ENCODE peak calls at places on chromosomes 4 and X, in six cellular contexts. V is IMR-90, D is H1, M is H9, C is neuronal stem cell, F is mesenchymal stem cell. O is an unnamed sample.

GRCh38 chr4:77880784-77881183 is 18.2 kb downstream of the MRPL1 start:
- DNase-seq in C (no peak), F (no peak), D (no peak), M (no peak), V (no peak), O (peak)

GRCh38 chrX:112067601-112068000 is 15.0 kb downstream of the TRPC5 start:
- DNase-seq in F (no peak), M (no peak), V (no peak), D (no peak), C (no peak), O (no peak)

GRCh38 chr4:110198472-110199419 is at the start of gene ELOVL6:
- DNase-seq in D (peak), M (peak), F (peak), C (peak), V (peak), O (peak)

GRCh38 chr4:119785963-119786362 is 157.4 kb upstream of the PDE5A start:
- DNase-seq in M (no peak), V (peak), D (no peak), C (no peak), F (peak), O (peak)

GRCh38 chrX:103687696-103688191 is 1.2 kb upstream of the MORF4L2 start:
- DNase-seq in M (peak), V (peak), D (peak), C (peak), F (peak), O (peak)

GRCh38 chrX:16589211-16589610 is 60.7 kb upstream of the S100G start:
- DNase-seq in M (no peak), D (no peak), C (no peak), F (no peak), V (peak), O (no peak)

GRCh38 chr4:93444860-93445259 is 383.7 kb upstream of the ATOH1 start:
- DNase-seq in D (no peak), M (no peak), C (no peak), F (peak), V (peak), O (no peak)

GRCh38 chrX:19904778-19905367 is 17.5 kb upstream of the SH3KBP1 start:
- DNase-seq in M (no peak), D (no peak), C (no peak), F (peak), V (peak), O (peak)

GRCh38 chr4:147842573-147842972 is 110.7 kb downstream of the ARHGAP10 start:
- DNase-seq in C (no peak), M (no peak), F (no peak), V (peak), D (no peak), O (no peak)

GRCh38 chrX:27715610-27716009 is 92.2 kb upstream of the MAGEB10 start:
- DNase-seq in C (no peak), F (no peak), V (no peak), D (no peak), M (no peak), O (no peak)

GRCh38 chr4:124913237-124913636 is 200.7 kb upstream of the ANKRD50 start:
- DNase-seq in C (no peak), D (no peak), F (no peak), V (no peak), M (peak), O (no peak)
- H3K14ac ChIP-seq in C (no peak), D (no peak), F (no peak), V (no peak), M (no peak), O (no peak)

GRCh38 chrX:107748490-107748889 is 27.1 kb downstream of the TSC22D3 start:
- DNase-seq in C (no peak), M (no peak), D (no peak), F (no peak), V (no peak), O (no peak)

GRCh38 chrX:107752714-107753113 is 22.9 kb downstream of the TSC22D3 start:
- DNase-seq in M (no peak), C (no peak), D (no peak), F (no peak), V (no peak), O (no peak)

GRCh38 chrX:107752037-107752436 is 23.6 kb downstream of the TSC22D3 start:
- DNase-seq in V (no peak), C (no peak), D (no peak), M (no peak), F (no peak), O (no peak)

GRCh38 chrX:107751127-107751526 is 24.5 kb downstream of the TSC22D3 start:
- DNase-seq in M (no peak), F (no peak), D (no peak), C (no peak), V (no peak), O (no peak)

GRCh38 chrX:107750263-107750662 is 25.3 kb downstream of the TSC22D3 start:
- DNase-seq in M (peak), V (no peak), C (no peak), F (no peak), D (no peak), O (no peak)
- H3K14ac ChIP-seq in M (no peak), V (no peak), C (no peak), F (no peak), D (no peak), O (no peak)

GRCh38 chr4:113292371-113293042 is 243.1 kb downstream of the ANK2 start:
- DNase-seq in C (peak), F (peak), M (peak), D (peak), V (peak), O (no peak)
- H3K14ac ChIP-seq in C (no peak), F (no peak), M (peak), D (no peak), V (no peak), O (no peak)

GRCh38 chr4:145589923-145590702 is 29.1 kb upstream of the MMAA start:
- DNase-seq in M (no peak), F (no peak), D (no peak), C (no peak), V (no peak), O (no peak)

GRCh38 chr4:145583656-145584055 is 35.5 kb upstream of the MMAA start:
- DNase-seq in D (no peak), V (no peak), C (no peak), M (no peak), F (no peak), O (peak)

GRCh38 chr4:145583191-145583590 is 36.0 kb upstream of the MMAA start:
- DNase-seq in F (no peak), V (no peak), D (no peak), C (no peak), M (no peak), O (peak)

DNA sequence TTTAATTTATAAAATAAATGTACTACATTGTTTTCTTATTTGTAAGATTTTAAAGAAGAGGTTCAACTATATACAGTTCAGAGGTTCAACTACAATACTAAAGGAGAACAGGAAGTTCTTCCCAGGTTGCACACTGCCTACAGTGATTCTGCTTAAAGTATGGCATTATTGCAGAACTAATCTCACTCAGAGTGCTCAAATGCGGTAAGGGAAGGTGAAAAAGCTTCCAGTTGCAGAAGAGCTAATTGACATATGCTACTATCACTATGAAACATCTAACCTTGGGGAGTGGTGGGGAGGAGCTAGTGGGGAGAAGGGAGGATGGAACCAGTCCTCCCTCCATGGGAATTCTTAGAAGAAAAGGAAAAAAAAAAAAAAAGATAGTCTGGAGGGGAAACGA is 32.1 kb upstream of the MMAA start:
- DNase-seq in F (no peak), D (no peak), C (no peak), M (no peak), V (no peak), O (no peak)
- H3K14ac ChIP-seq in F (no peak), D (no peak), C (no peak), M (no peak), V (no peak), O (no peak)

GRCh38 chr4:105495667-105496066 is 21.8 kb upstream of the PPA2 start:
- DNase-seq in V (no peak), D (no peak), M (no peak), F (no peak), C (no peak), O (peak)
- H3K14ac ChIP-seq in V (no peak), D (no peak), M (no peak), F (no peak), C (no peak), O (no peak)